ENCODE peak calls at places on chromosomes 11 and 22, in eight cellular contexts. One of them, this sample, is unnamed.

GRCh38 chr11:82682003-82682751 is 51.5 kb downstream of the FAM181B start:
- DNase-seq in uterus: no peak
- DNase-seq in mammary epithelial cell: peak; percentile 62
- DNase-seq in cardiac fibroblast: peak; percentile 90
- DNase-seq in lung: no peak
- DNase-seq in fibroblast of pulmonary artery: peak; percentile 82
- DNase-seq in mesothelial cell of epicardium: no peak
- DNase-seq in kidney: no peak
- DNase-seq in this sample: no peak

GRCh38 chr11:73623651-73624050 is 22.7 kb upstream of the PLEKHB1 start:
- DNase-seq in uterus: no peak
- DNase-seq in mammary epithelial cell: no peak
- DNase-seq in cardiac fibroblast: no peak
- DNase-seq in lung: no peak
- DNase-seq in fibroblast of pulmonary artery: no peak
- DNase-seq in mesothelial cell of epicardium: no peak
- DNase-seq in kidney: no peak
- DNase-seq in this sample: peak; percentile 47

GRCh38 chr22:46560696-46561295 is 23.4 kb upstream of the CELSR1 start:
- DNase-seq in uterus: no peak
- DNase-seq in mammary epithelial cell: no peak
- DNase-seq in cardiac fibroblast: no peak
- DNase-seq in lung: no peak
- DNase-seq in fibroblast of pulmonary artery: no peak
- DNase-seq in mesothelial cell of epicardium: no peak
- DNase-seq in kidney: peak; percentile 63
- DNase-seq in this sample: no peak

GRCh38 chr11:130115218-130115617 is 44.4 kb upstream of the ST14 start:
- DNase-seq in uterus: no peak
- DNase-seq in mammary epithelial cell: no peak
- DNase-seq in cardiac fibroblast: peak; percentile 63
- DNase-seq in lung: no peak
- DNase-seq in fibroblast of pulmonary artery: peak; percentile 67
- DNase-seq in mesothelial cell of epicardium: no peak
- DNase-seq in kidney: no peak
- DNase-seq in this sample: no peak

GRCh38 chr11:73342633-73343032 is 33.6 kb upstream of the RELT start:
- DNase-seq in uterus: no peak
- DNase-seq in mammary epithelial cell: no peak
- DNase-seq in cardiac fibroblast: no peak
- DNase-seq in lung: no peak
- DNase-seq in fibroblast of pulmonary artery: no peak
- DNase-seq in mesothelial cell of epicardium: no peak
- DNase-seq in kidney: no peak
- DNase-seq in this sample: no peak

GRCh38 chr11:127639916-127640315 is 639.3 kb upstream of the KIRREL3 start:
- DNase-seq in uterus: no peak
- DNase-seq in mammary epithelial cell: peak; percentile 7
- DNase-seq in cardiac fibroblast: peak; percentile 12
- DNase-seq in lung: no peak
- DNase-seq in fibroblast of pulmonary artery: no peak
- DNase-seq in mesothelial cell of epicardium: no peak
- DNase-seq in kidney: no peak
- DNase-seq in this sample: no peak

GRCh38 chr11:86126862-86127261 is 58.0 kb upstream of the PICALM start:
- DNase-seq in uterus: no peak
- DNase-seq in mammary epithelial cell: no peak
- DNase-seq in cardiac fibroblast: no peak
- DNase-seq in lung: no peak
- DNase-seq in fibroblast of pulmonary artery: no peak
- DNase-seq in mesothelial cell of epicardium: no peak
- DNase-seq in kidney: no peak
- DNase-seq in this sample: no peak

GRCh38 chr11:122048401-122048800 is 67.6 kb downstream of the BLID start:
- DNase-seq in uterus: no peak
- DNase-seq in mammary epithelial cell: no peak
- DNase-seq in cardiac fibroblast: peak; percentile 43
- DNase-seq in lung: no peak
- DNase-seq in fibroblast of pulmonary artery: peak; percentile 31
- DNase-seq in mesothelial cell of epicardium: no peak
- DNase-seq in kidney: no peak
- DNase-seq in this sample: no peak

GRCh38 chr11:114176321-114176720 is 116.8 kb downstream of the ZBTB16 start:
- DNase-seq in uterus: no peak
- DNase-seq in mammary epithelial cell: no peak
- DNase-seq in cardiac fibroblast: no peak
- DNase-seq in lung: no peak
- DNase-seq in fibroblast of pulmonary artery: no peak
- DNase-seq in mesothelial cell of epicardium: no peak
- DNase-seq in kidney: peak; percentile 74
- DNase-seq in this sample: no peak

GRCh38 chr11:34537636-34538035 is 24.0 kb upstream of the ELF5 start:
- DNase-seq in uterus: no peak
- DNase-seq in mammary epithelial cell: peak; percentile 17
- DNase-seq in cardiac fibroblast: no peak
- DNase-seq in lung: no peak
- DNase-seq in fibroblast of pulmonary artery: no peak
- DNase-seq in mesothelial cell of epicardium: no peak
- DNase-seq in kidney: no peak
- DNase-seq in this sample: no peak

GRCh38 chr11:69828276-69828970 is 9.2 kb upstream of the FGF3 start:
- DNase-seq in uterus: no peak
- DNase-seq in mammary epithelial cell: no peak
- DNase-seq in cardiac fibroblast: no peak
- DNase-seq in lung: no peak
- DNase-seq in fibroblast of pulmonary artery: no peak
- DNase-seq in mesothelial cell of epicardium: no peak
- DNase-seq in kidney: no peak
- DNase-seq in this sample: no peak

GRCh38 chr11:121117753-121118152 is 16.7 kb downstream of the TECTA start:
- DNase-seq in uterus: no peak
- DNase-seq in mammary epithelial cell: no peak
- DNase-seq in cardiac fibroblast: no peak
- DNase-seq in lung: no peak
- DNase-seq in fibroblast of pulmonary artery: no peak
- DNase-seq in mesothelial cell of epicardium: no peak
- DNase-seq in kidney: no peak
- DNase-seq in this sample: no peak

GRCh38 chr11:27757953-27758352 is 57.7 kb upstream of the BDNF start:
- DNase-seq in uterus: no peak
- DNase-seq in mammary epithelial cell: peak; percentile 3
- DNase-seq in cardiac fibroblast: peak; percentile 68
- DNase-seq in lung: no peak
- DNase-seq in fibroblast of pulmonary artery: peak; percentile 78
- DNase-seq in mesothelial cell of epicardium: no peak
- DNase-seq in kidney: no peak
- DNase-seq in this sample: no peak

GRCh38 chr11:48001438-48002021 is 21.2 kb downstream of the PTPRJ start:
- DNase-seq in uterus: no peak
- DNase-seq in mammary epithelial cell: no peak
- DNase-seq in cardiac fibroblast: peak; percentile 87
- DNase-seq in lung: no peak
- DNase-seq in fibroblast of pulmonary artery: peak; percentile 66
- DNase-seq in mesothelial cell of epicardium: no peak
- DNase-seq in kidney: no peak
- DNase-seq in this sample: no peak

GRCh38 chr11:100152751-100153150 is 534.3 kb upstream of the ARHGAP42 start:
- DNase-seq in uterus: no peak
- DNase-seq in mammary epithelial cell: no peak
- DNase-seq in cardiac fibroblast: no peak
- DNase-seq in lung: no peak
- DNase-seq in fibroblast of pulmonary artery: no peak
- DNase-seq in mesothelial cell of epicardium: no peak
- DNase-seq in kidney: no peak
- DNase-seq in this sample: no peak

GRCh38 chr11:122748968-122749687 is 89.2 kb upstream of the CRTAM start:
- DNase-seq in uterus: no peak
- DNase-seq in mammary epithelial cell: peak; percentile 90
- DNase-seq in cardiac fibroblast: peak; percentile 98
- DNase-seq in lung: peak; percentile 45
- DNase-seq in fibroblast of pulmonary artery: peak; percentile 86
- DNase-seq in mesothelial cell of epicardium: no peak
- DNase-seq in kidney: no peak
- DNase-seq in this sample: peak; percentile 88

GRCh38 chr11:33633251-33634003 is 67.2 kb downstream of the C11orf91 start:
- DNase-seq in uterus: no peak
- DNase-seq in mammary epithelial cell: peak; percentile 98
- DNase-seq in cardiac fibroblast: peak; percentile 93
- DNase-seq in lung: no peak
- DNase-seq in fibroblast of pulmonary artery: peak; percentile 64
- DNase-seq in mesothelial cell of epicardium: no peak
- DNase-seq in kidney: no peak
- DNase-seq in this sample: no peak

GRCh38 chr22:19916941-19917340 is 24.6 kb upstream of the COMT start:
- DNase-seq in uterus: no peak
- DNase-seq in mammary epithelial cell: no peak
- DNase-seq in cardiac fibroblast: no peak
- DNase-seq in lung: no peak
- DNase-seq in fibroblast of pulmonary artery: no peak
- DNase-seq in mesothelial cell of epicardium: no peak
- DNase-seq in kidney: no peak
- DNase-seq in this sample: no peak

GRCh38 chr11:62122076-62122475 is 1.7 kb upstream of the INCENP start:
- DNase-seq in uterus: no peak
- DNase-seq in mammary epithelial cell: no peak
- DNase-seq in cardiac fibroblast: peak; percentile 14
- DNase-seq in lung: no peak
- DNase-seq in fibroblast of pulmonary artery: peak; percentile 22
- DNase-seq in mesothelial cell of epicardium: no peak
- DNase-seq in kidney: no peak
- DNase-seq in this sample: no peak

GRCh38 chr11:62124186-62125113 is 639 bp downstream of the INCENP start:
- DNase-seq in uterus: no peak
- DNase-seq in mammary epithelial cell: peak; percentile 66
- DNase-seq in cardiac fibroblast: peak; percentile 52
- DNase-seq in lung: peak; percentile 35
- DNase-seq in fibroblast of pulmonary artery: peak; percentile 17
- DNase-seq in mesothelial cell of epicardium: no peak
- DNase-seq in kidney: no peak
- DNase-seq in this sample: no peak

GRCh38 chr11:62125881-62126280 is 2.1 kb downstream of the INCENP start:
- DNase-seq in uterus: no peak
- DNase-seq in mammary epithelial cell: peak; percentile 24
- DNase-seq in cardiac fibroblast: no peak
- DNase-seq in lung: no peak
- DNase-seq in fibroblast of pulmonary artery: no peak
- DNase-seq in mesothelial cell of epicardium: no peak
- DNase-seq in kidney: no peak
- DNase-seq in this sample: no peak

GRCh38 chr11:62125316-62125715 is 1.5 kb downstream of the INCENP start:
- DNase-seq in uterus: no peak
- DNase-seq in mammary epithelial cell: peak; percentile 42
- DNase-seq in cardiac fibroblast: no peak
- DNase-seq in lung: no peak
- DNase-seq in fibroblast of pulmonary artery: no peak
- DNase-seq in mesothelial cell of epicardium: no peak
- DNase-seq in kidney: no peak
- DNase-seq in this sample: no peak

GRCh38 chr11:62123669-62124185 is at the start of gene INCENP:
- DNase-seq in uterus: peak; percentile 98
- DNase-seq in mammary epithelial cell: peak; percentile 97
- DNase-seq in cardiac fibroblast: peak; percentile 99
- DNase-seq in lung: peak; percentile 97
- DNase-seq in fibroblast of pulmonary artery: peak; percentile 99
- DNase-seq in mesothelial cell of epicardium: peak; percentile 94
- DNase-seq in kidney: peak; percentile 98
- DNase-seq in this sample: peak; percentile 97
- TF ChIP-seq CTCF in uterus: no peak
- TF ChIP-seq CTCF in mammary epithelial cell: no peak
- TF ChIP-seq CTCF in cardiac fibroblast: no peak
- TF ChIP-seq CTCF in lung: no peak
- TF ChIP-seq CTCF in fibroblast of pulmonary artery: no peak
- TF ChIP-seq CTCF in mesothelial cell of epicardium: no peak
- TF ChIP-seq CTCF in kidney: no peak
- TF ChIP-seq CTCF in this sample: no peak

DNA sequence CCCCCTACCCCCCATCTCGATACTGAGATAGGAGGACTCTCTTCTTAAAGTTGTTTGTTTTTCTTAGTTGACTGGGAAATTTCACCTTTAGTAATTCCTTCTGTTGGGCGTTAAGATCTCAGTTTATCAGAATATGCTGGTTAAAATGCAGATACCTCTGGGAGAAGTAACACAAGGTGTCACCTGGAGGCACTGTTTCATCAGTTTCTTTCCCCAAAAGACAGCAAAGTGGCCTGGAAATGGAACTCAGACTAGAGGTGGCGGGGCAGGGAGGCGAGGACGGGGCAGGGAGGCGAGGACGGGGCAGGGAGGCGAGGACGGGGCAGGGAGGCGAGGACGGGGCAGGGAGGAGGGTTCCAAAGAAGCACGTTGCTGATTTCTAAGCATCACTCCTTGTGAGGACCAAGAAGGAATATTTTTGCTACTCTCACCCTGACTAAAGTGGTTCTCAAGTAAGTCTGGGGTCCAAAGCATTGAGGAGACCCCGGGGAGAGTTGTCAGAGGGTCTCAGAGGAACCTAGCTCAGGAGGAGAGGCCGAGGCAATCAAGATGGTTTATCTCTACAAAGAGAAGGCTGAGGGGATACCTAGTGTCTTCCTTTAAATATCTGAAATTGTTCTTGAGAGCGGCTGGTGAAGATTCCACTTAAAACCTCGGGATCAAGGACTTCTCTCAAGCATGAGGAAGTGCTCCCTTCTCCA is 147.0 kb upstream of the B3GAT1 start:
- DNase-seq in uterus: no peak
- DNase-seq in mammary epithelial cell: no peak
- DNase-seq in cardiac fibroblast: no peak
- DNase-seq in lung: no peak
- DNase-seq in fibroblast of pulmonary artery: no peak
- DNase-seq in mesothelial cell of epicardium: no peak
- DNase-seq in kidney: peak; percentile 19
- DNase-seq in this sample: no peak
- TF ChIP-seq CTCF in uterus: no peak
- TF ChIP-seq CTCF in mammary epithelial cell: no peak
- TF ChIP-seq CTCF in cardiac fibroblast: no peak
- TF ChIP-seq CTCF in lung: no peak
- TF ChIP-seq CTCF in fibroblast of pulmonary artery: no peak
- TF ChIP-seq CTCF in mesothelial cell of epicardium: no peak
- TF ChIP-seq CTCF in kidney: no peak
- TF ChIP-seq CTCF in this sample: no peak

DNA sequence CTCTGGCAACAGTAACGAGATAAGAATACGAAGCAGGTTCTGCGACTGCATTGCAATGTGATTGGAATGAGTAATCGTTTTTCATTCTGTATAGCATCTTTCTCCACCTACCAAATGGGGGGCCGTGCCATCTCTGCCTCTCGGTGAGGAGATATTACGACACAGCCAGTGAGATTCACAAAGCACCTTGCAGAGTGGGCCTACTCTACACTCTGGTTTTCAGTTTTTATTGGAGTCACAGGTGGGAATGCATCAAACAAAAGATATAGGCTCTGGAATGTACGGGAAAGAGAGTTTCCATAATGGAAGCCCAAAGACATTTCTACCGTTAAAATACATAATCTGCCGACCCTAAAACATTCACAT is 475 bp upstream of the RTN3 start:
- DNase-seq in uterus: peak; percentile 43
- DNase-seq in mammary epithelial cell: peak; percentile 52
- DNase-seq in cardiac fibroblast: no peak
- DNase-seq in lung: no peak
- DNase-seq in fibroblast of pulmonary artery: no peak
- DNase-seq in mesothelial cell of epicardium: peak; percentile 55
- DNase-seq in kidney: no peak
- DNase-seq in this sample: no peak
- TF ChIP-seq CTCF in uterus: no peak
- TF ChIP-seq CTCF in mammary epithelial cell: no peak
- TF ChIP-seq CTCF in cardiac fibroblast: no peak
- TF ChIP-seq CTCF in lung: no peak
- TF ChIP-seq CTCF in fibroblast of pulmonary artery: no peak
- TF ChIP-seq CTCF in mesothelial cell of epicardium: no peak
- TF ChIP-seq CTCF in kidney: no peak
- TF ChIP-seq CTCF in this sample: peak; percentile 1

GRCh38 chr11:32420937-32421532 is 14.3 kb downstream of the WT1 start:
- DNase-seq in uterus: no peak
- DNase-seq in mammary epithelial cell: peak; percentile 43
- DNase-seq in cardiac fibroblast: peak; percentile 47
- DNase-seq in lung: no peak
- DNase-seq in fibroblast of pulmonary artery: no peak
- DNase-seq in mesothelial cell of epicardium: no peak
- DNase-seq in kidney: no peak
- DNase-seq in this sample: no peak
- TF ChIP-seq CTCF in uterus: no peak
- TF ChIP-seq CTCF in mammary epithelial cell: no peak
- TF ChIP-seq CTCF in cardiac fibroblast: no peak
- TF ChIP-seq CTCF in lung: no peak
- TF ChIP-seq CTCF in fibroblast of pulmonary artery: no peak
- TF ChIP-seq CTCF in mesothelial cell of epicardium: no peak
- TF ChIP-seq CTCF in kidney: no peak
- TF ChIP-seq CTCF in this sample: no peak

This sample was measured in CD14-positive monocyte.